ENCODE peak calls at places on chromosomes 7 and 10, in five cellular contexts. One of them, this sample, is unnamed.
A peak's percentile ranks its signal among the peaks of the same experiment; 100 is the strongest.

GRCh38 chr7:927031-927671 is 27.3 kb downstream of the ADAP1 start:
- DNase-seq in LoVo: peak; percentile 53
- DNase-seq in Daoy: no peak
- DNase-seq in T-helper 2 cell: no peak
- DNase-seq in memory B cell: no peak
- DNase-seq in this sample: no peak

GRCh38 chr7:108459922-108460551 is 3.8 kb upstream of the NRCAM start:
- DNase-seq in LoVo: no peak
- DNase-seq in Daoy: peak; percentile 44
- DNase-seq in T-helper 2 cell: no peak
- DNase-seq in memory B cell: no peak
- DNase-seq in this sample: peak; percentile 55

GRCh38 chr10:122051609-122052385 is 62.8 kb downstream of the TACC2 start:
- DNase-seq in LoVo: peak; percentile 77
- DNase-seq in Daoy: peak; percentile 78
- DNase-seq in T-helper 2 cell: no peak
- DNase-seq in memory B cell: no peak
- DNase-seq in this sample: peak; percentile 92

GRCh38 chr10:35855155-35855947 is 213.3 kb upstream of the FZD8 start:
- DNase-seq in LoVo: no peak
- DNase-seq in Daoy: no peak
- DNase-seq in T-helper 2 cell: no peak
- DNase-seq in memory B cell: no peak
- DNase-seq in this sample: peak; percentile 76

GRCh38 chr7:134184767-134185166 is 57.6 kb downstream of the LRGUK start:
- DNase-seq in LoVo: no peak
- DNase-seq in Daoy: peak; percentile 60
- DNase-seq in T-helper 2 cell: no peak
- DNase-seq in memory B cell: no peak
- DNase-seq in this sample: no peak

GRCh38 chr10:33390046-33390445 is 55.6 kb upstream of the NRP1 start:
- DNase-seq in LoVo: no peak
- DNase-seq in Daoy: peak; percentile 7
- DNase-seq in T-helper 2 cell: no peak
- DNase-seq in memory B cell: no peak
- DNase-seq in this sample: peak; percentile 84

GRCh38 chr7:73704640-73705550 is 14.6 kb downstream of the STX1A start:
- DNase-seq in LoVo: no peak
- DNase-seq in Daoy: peak; percentile 98
- DNase-seq in T-helper 2 cell: no peak
- DNase-seq in memory B cell: no peak
- DNase-seq in this sample: peak; percentile 97

GRCh38 chr10:132149261-132149660 is 37.5 kb upstream of the DPYSL4 start:
- DNase-seq in LoVo: no peak
- DNase-seq in Daoy: no peak
- DNase-seq in T-helper 2 cell: no peak
- DNase-seq in memory B cell: no peak
- DNase-seq in this sample: no peak

GRCh38 chr7:27364344-27364758 is 121.7 kb downstream of the EVX1 start:
- DNase-seq in LoVo: peak; percentile 71
- DNase-seq in Daoy: peak; percentile 77
- DNase-seq in T-helper 2 cell: no peak
- DNase-seq in memory B cell: no peak
- DNase-seq in this sample: peak; percentile 50

GRCh38 chr7:150973571-150974451 is 4.3 kb downstream of the KCNH2 start:
- DNase-seq in LoVo: no peak
- DNase-seq in Daoy: no peak
- DNase-seq in T-helper 2 cell: no peak
- DNase-seq in memory B cell: peak; percentile 41
- DNase-seq in this sample: no peak

GRCh38 chr7:2198760-2199159 is 34.0 kb downstream of the MAD1L1 start:
- DNase-seq in LoVo: no peak
- DNase-seq in Daoy: no peak
- DNase-seq in T-helper 2 cell: no peak
- DNase-seq in memory B cell: no peak
- DNase-seq in this sample: no peak

GRCh38 chr7:139068543-139069399 is 32.9 kb upstream of the ZC3HAV1L start:
- DNase-seq in LoVo: no peak
- DNase-seq in Daoy: no peak
- DNase-seq in T-helper 2 cell: no peak
- DNase-seq in memory B cell: no peak
- DNase-seq in this sample: no peak

GRCh38 chr7:87456247-87456646 is 19.2 kb downstream of the ABCB4 start:
- DNase-seq in LoVo: no peak
- DNase-seq in Daoy: no peak
- DNase-seq in T-helper 2 cell: no peak
- DNase-seq in memory B cell: no peak
- DNase-seq in this sample: no peak

GRCh38 chr10:59366310-59366709 is 4.0 kb upstream of the FAM13C start:
- DNase-seq in LoVo: no peak
- DNase-seq in Daoy: no peak
- DNase-seq in T-helper 2 cell: no peak
- DNase-seq in memory B cell: no peak
- DNase-seq in this sample: no peak

GRCh38 chr7:12229046-12229445 is 18.0 kb downstream of the TMEM106B start:
- DNase-seq in LoVo: no peak
- DNase-seq in Daoy: no peak
- DNase-seq in T-helper 2 cell: no peak
- DNase-seq in memory B cell: no peak
- DNase-seq in this sample: no peak